ENCODE peak calls at places on chromosomes 3 and 15, in five cellular contexts. B, W, X, U and G are unnamed samples.

GRCh38 chr3:126782554-126782953 is 78.5 kb downstream of the CHCHD6 start:
- DNase-seq in B (peak; percentile 66), W (peak; percentile 98), X (no peak), U (no peak), G (peak; percentile 87)

GRCh38 chr3:44952689-44953088 is 23.3 kb downstream of the ZDHHC3 start:
- DNase-seq in B (no peak), W (no peak), X (no peak), U (no peak), G (no peak)

GRCh38 chr3:60696559-60697125 is 554.6 kb downstream of the FHIT start:
- DNase-seq in B (no peak), W (no peak), X (no peak), U (no peak), G (no peak)

GRCh38 chr15:38518084-38518483 is 46.5 kb downstream of the RASGRP1 start:
- DNase-seq in B (no peak), W (no peak), X (no peak), U (no peak), G (no peak)

GRCh38 chr15:41017051-41017735 is 63.9 kb downstream of the CHAC1 start:
- DNase-seq in B (no peak), W (no peak), X (no peak), U (no peak), G (no peak)

GRCh38 chr3:172140499-172141391 is 101.4 kb downstream of the FNDC3B start:
- DNase-seq in B (peak; percentile 65), W (peak; percentile 99), X (no peak), U (no peak), G (peak; percentile 79)

GRCh38 chr3:197499427-197499826 is 56.3 kb downstream of the BDH1 start:
- DNase-seq in B (peak; percentile 75), W (peak; percentile 92), X (no peak), U (no peak), G (no peak)

GRCh38 chr15:74785716-74786032 is 3.8 kb downstream of the CSK start:
- DNase-seq in B (no peak), W (no peak), X (no peak), U (peak; percentile 84), G (no peak)

GRCh38 chr15:67826717-67827560 is 1.6 kb downstream of the SKOR1 start:
- DNase-seq in B (no peak), W (no peak), X (peak; percentile 41), U (peak; percentile 56), G (peak; percentile 57)

GRCh38 chr3:195208631-195209030 is 62.3 kb downstream of the XXYLT1 start:
- DNase-seq in B (no peak), W (no peak), X (peak; percentile 41), U (no peak), G (no peak)
- H3K27ac ChIP-seq in B (peak overlapping the region; percentile 79), W (no peak overlapping the region), X (peak overlapping the region; percentile 78), U (peak overlapping the region; percentile 71), G (no peak overlapping the region)

GRCh38 chr3:151415289-151415688 is 30.7 kb upstream of the P2RY12 start:
- DNase-seq in B (no peak), W (no peak), X (no peak), U (no peak), G (no peak)
- H3K4me3 ChIP-seq in B (no peak overlapping the region), W (no peak overlapping the region), X (no peak overlapping the region), U (no peak overlapping the region), G (no peak overlapping the region)

GRCh38 chr3:21647961-21648360 is 103.0 kb downstream of the ZNF385D start:
- DNase-seq in B (no peak), W (no peak), X (no peak), U (no peak), G (no peak)

GRCh38 chr3:21643752-21644151 is 107.3 kb downstream of the ZNF385D start:
- DNase-seq in B (no peak), W (no peak), X (no peak), U (no peak), G (no peak)

GRCh38 chr3:21642433-21642832 is 108.6 kb downstream of the ZNF385D start:
- DNase-seq in B (no peak), W (peak; percentile 39), X (no peak), U (no peak), G (no peak)

GRCh38 chr3:21644268-21644667 is 106.7 kb downstream of the ZNF385D start:
- DNase-seq in B (no peak), W (no peak), X (no peak), U (no peak), G (no peak)

DNA sequence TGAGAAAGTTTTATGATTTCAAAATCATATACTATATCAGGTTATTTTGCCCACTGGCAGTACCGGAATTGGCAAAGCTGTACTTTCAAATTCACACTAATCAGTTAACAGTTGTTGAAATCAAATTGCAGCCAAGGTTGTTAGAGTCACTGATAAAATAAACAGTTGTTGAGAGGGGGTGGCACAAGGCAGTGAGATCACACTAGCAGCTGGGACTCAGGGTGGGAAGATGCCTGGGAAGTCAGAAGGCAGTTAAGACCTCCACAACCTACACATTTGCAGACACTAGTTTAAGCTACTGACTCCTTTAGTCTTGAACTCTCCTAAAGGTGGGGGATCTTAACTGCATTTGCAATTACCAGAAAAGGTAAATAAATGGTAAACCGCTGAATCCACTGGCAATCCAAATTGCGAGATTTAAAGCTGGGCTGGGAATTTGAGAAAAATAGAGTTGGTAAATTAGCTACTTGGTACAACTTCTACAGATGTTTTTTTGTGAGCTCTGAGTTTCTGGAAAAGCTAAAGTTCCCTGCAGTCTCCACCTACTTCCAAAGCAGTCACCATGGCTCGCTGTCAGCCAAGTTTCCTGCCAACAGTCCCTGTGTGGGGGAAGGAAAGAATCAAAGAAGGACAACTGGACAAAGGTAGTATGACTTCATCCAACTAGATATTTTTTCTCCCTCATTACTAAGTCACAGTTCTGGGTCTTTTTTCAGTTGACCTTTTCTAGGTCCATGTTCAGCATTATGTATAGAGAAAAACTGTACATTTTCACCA is 105.7 kb downstream of the ZNF385D start:
- DNase-seq in B (no peak), W (peak; percentile 80), X (no peak), U (no peak), G (no peak)
- H3K27ac ChIP-seq in B (no peak overlapping the region), W (peak overlapping the region; percentile 68), X (no peak overlapping the region), U (peak overlapping the region; percentile 16), G (no peak overlapping the region)

GRCh38 chr15:62624541-62625399 is 417.8 kb upstream of the TPM1 start:
- DNase-seq in B (no peak), W (peak; percentile 71), X (no peak), U (no peak), G (no peak)
- H3K4me3 ChIP-seq in B (no peak overlapping the region), W (no peak overlapping the region), X (no peak overlapping the region), U (no peak overlapping the region), G (no peak overlapping the region)

DNA sequence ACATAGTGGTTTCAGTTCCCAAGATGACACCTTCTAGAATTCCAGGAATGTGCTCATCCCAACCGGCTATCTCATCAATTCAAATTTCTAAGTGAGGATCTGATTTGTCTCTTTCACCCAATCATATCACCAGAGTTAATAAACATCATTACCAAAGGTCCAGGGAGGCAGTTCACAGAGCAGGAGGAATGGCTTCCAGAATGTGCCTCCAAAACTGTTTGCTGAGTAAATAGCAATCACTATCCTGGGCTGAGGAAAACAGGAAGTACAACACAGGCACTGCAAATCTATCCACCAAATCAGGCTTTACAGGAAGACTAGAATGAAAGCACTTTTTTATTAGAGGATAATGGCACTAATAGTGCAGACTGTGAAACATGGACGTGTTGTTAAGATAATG is 61.5 kb downstream of the OSBPL10 start:
- DNase-seq in B (no peak), W (no peak), X (no peak), U (no peak), G (no peak)
- H3K27ac ChIP-seq in B (no peak overlapping the region), W (no peak overlapping the region), X (no peak overlapping the region), U (peak overlapping the region; percentile 75), G (peak overlapping the region; percentile 14)

GRCh38 chr15:88623632-88624031 is 2.5 kb downstream of the AEN start:
- DNase-seq in B (no peak), W (no peak), X (no peak), U (no peak), G (no peak)
- H3K4me3 ChIP-seq in B (no peak overlapping the region), W (peak overlapping the region; percentile 86), X (no peak overlapping the region), U (no peak overlapping the region), G (no peak overlapping the region)

GRCh38 chr3:129428382-129429079 is at the start of gene EFCAB12:
- DNase-seq in B (peak; percentile 96), W (peak; percentile 79), X (peak; percentile 98), U (peak; percentile 98), G (peak; percentile 91)
- H3K27ac ChIP-seq in B (peak within 1 kb of the TSS; percentile 62), W (peak within 1 kb of the TSS; percentile 58), X (peak within 1 kb of the TSS; percentile 58), U (peak within 1 kb of the TSS; percentile 52), G (no peak within 1 kb of the TSS)

DNA sequence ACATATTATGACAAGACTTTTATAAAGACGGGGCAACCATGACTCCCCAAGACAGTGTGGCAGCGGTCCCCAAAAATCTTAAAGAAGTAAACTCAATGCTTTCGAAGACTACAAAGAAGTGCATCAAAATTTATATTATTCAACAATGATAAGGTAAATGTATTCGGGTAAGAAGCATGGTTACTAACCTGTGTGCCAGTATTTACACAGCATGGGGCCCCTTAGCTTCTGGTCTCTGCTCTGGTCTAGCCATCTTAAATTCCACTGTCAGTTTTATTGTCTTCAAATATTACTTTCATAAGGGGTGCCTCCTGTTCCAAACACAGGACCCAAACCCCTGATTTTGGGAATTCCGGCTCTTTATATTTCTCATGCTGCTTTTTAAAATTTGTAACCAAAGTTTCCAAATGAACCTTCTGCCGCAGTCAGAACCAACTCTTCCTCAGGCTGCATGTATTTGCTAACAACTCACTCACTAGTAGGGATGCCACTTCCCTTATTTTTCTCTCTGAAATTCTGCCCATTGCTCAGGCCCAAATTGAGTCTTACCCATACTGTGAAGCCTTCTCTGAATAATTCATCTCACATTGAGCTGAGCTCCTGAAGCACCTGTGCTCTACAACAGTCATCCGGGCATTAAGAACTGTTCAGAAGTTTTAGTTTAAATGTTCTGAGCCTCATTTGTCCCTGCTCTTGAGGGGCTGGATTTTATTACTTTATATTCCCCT is 1.2 kb downstream of the TTC23 start:
- DNase-seq in B (no peak), W (no peak), X (no peak), U (no peak), G (no peak)
- H3K4me3 ChIP-seq in B (peak overlapping the region; percentile 49), W (peak overlapping the region; percentile 99), X (peak overlapping the region; percentile 85), U (peak overlapping the region; percentile 72), G (peak overlapping the region; percentile 78)

DNA sequence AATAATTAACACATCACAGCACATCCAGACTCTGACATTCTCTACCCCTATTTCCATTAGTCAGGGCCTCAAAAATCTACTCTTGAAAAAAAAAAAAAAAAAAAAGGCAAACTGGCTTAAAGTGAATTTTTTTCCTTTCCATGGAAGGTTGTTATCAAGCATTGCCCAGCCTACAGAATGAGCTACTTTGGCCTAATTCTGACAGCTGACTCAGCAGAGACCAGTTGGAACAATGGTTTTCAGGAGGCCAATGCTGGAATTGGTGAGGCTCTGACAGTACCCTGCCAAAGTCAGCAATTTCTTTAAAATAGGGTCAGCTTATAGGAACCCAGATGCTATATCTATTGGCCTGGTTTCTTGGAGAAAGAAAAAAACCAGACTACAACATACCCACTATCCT is 454.7 kb downstream of the MAGI1 start:
- DNase-seq in B (no peak), W (no peak), X (no peak), U (no peak), G (no peak)
- H3K27ac ChIP-seq in B (no peak overlapping the region), W (no peak overlapping the region), X (no peak overlapping the region), U (no peak overlapping the region), G (no peak overlapping the region)

GRCh38 chr3:129211345-129211744 is 27.6 kb upstream of the CNBP start:
- DNase-seq in B (no peak), W (no peak), X (no peak), U (no peak), G (no peak)
- H3K4me3 ChIP-seq in B (no peak overlapping the region), W (no peak overlapping the region), X (no peak overlapping the region), U (no peak overlapping the region), G (no peak overlapping the region)